ENCODE peak calls at places on chromosomes 6 and 20, in four cellular contexts. R, M, V and J are unnamed samples.

GRCh38 chr6:43213431-43213830 is 15.8 kb downstream of the DNPH1 start:
- DNase-seq in M (no peak), V (no peak), R (no peak), J (no peak)

GRCh38 chr6:110063864-110064263 is 85.8 kb downstream of the GPR6 start:
- DNase-seq in R (no peak), V (no peak), M (no peak), J (no peak)

GRCh38 chr20:49167811-49168507 is 20.2 kb downstream of the STAU1 start:
- DNase-seq in M (no peak), V (no peak), R (no peak), J (no peak)

GRCh38 chr20:881051-881820 is 34.9 kb downstream of the ANGPT4 start:
- DNase-seq in R (no peak), M (no peak), V (peak), J (no peak)

GRCh38 chr6:293185-294174 is 1.2 kb downstream of the DUSP22 start:
- DNase-seq in R (no peak), V (no peak), M (no peak), J (no peak)

GRCh38 chr6:56984374-56984773 is 29.5 kb downstream of the BEND6 start:
- DNase-seq in M (no peak), V (no peak), R (no peak), J (no peak)

GRCh38 chr20:8012724-8013123 is 6.8 kb downstream of the TMX4 start:
- DNase-seq in R (no peak), V (no peak), M (no peak), J (no peak)

GRCh38 chr6:18147160-18147559 is 7.7 kb downstream of the TPMT start:
- DNase-seq in V (no peak), M (no peak), R (no peak), J (no peak)

GRCh38 chr6:35216832-35217811 is 3.4 kb downstream of the SCUBE3 start:
- DNase-seq in M (peak), V (no peak), R (no peak), J (no peak)

GRCh38 chr6:35218021-35218420 is 4.3 kb downstream of the SCUBE3 start:
- DNase-seq in M (no peak), R (no peak), V (no peak), J (no peak)

GRCh38 chr6:35219683-35220326 is 6.0 kb downstream of the SCUBE3 start:
- DNase-seq in M (no peak), V (no peak), R (no peak), J (no peak)

GRCh38 chr6:35216412-35216732 is 2.6 kb downstream of the SCUBE3 start:
- DNase-seq in M (no peak), R (no peak), V (no peak), J (no peak)

DNA sequence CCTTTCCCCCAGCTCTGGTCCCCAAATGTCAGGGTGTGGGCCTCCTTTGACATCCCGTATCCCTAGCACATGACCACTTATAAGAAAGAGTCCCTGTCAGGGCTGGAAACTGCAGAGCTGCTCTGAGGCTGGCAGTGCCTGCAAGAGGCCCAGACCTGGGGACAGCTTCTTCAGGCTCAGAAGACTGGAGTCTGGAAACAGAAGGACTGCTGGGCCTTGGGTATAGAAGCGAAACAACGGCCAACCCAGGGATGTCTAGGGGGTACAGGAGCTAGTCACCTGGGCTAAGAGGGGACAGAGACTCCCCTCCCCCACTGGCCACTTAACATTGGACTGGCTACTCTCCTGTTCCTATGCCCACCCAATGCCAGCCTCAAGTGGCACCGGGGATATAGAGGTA is 4.7 kb downstream of the SCUBE3 start:
- DNase-seq in M (no peak), V (no peak), R (no peak), J (no peak)
- TF ChIP-seq POLR2A in M (no peak), V (no peak), R (no peak), J (no peak)

GRCh38 chr6:29793796-29794195 is 33.8 kb upstream of the HLA-G start:
- DNase-seq in V (no peak), M (no peak), R (no peak), J (no peak)

GRCh38 chr6:29791162-29791561 is 36.5 kb upstream of the HLA-G start:
- DNase-seq in M (no peak), R (no peak), V (no peak), J (no peak)

GRCh38 chr6:29791786-29792122 is 35.9 kb upstream of the HLA-G start:
- DNase-seq in M (no peak), R (no peak), V (no peak), J (no peak)

GRCh38 chr6:29793036-29793356 is 34.6 kb upstream of the HLA-G start:
- DNase-seq in R (no peak), M (no peak), V (no peak), J (no peak)

DNA sequence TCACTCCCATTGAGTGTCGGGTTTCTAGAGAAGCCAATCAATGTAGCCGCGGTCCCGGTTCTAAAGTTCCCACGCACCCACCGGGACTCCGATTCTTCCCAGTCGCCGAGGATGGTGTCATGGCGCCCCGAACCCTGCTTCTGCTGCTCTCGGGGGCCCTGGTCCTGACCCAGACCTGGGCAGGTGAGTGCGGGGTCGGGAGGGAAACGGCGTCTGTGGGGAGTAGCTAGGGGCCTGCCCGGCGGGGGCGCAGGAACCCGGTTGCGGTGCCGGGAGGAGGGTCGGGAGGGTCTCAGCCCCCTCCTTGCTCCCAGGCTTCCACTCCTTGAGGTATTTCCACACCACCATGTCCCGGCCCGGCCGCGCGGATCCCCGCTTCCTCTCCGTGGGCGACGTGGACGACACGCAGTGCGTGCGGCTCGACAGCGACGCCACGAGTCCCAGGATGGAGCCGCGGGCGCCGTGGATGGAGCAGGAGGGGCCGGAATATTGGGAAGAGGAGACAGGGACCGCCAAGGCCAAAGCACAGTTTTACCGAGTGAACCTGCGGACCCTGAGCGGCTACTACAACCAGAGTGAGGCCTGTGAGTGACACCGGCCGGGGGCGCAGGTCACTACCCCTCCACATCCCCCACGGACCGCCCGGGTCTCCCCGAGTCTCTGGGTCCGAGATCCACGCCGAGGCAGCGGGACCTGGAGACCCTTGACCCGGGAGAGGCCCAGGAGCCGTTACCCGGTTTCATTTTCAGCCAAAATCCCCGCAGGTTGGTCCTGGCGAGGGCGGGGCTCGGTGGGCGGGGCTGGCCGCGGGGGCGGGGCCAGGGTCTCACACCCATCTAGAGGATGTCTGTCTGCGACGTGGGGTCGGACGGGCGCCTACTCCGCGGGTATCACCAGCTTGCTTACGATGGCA is 35.2 kb upstream of the HLA-G start:
- DNase-seq in V (no peak), M (peak), R (no peak), J (peak)
- TF ChIP-seq TAF1 in V (no peak), M (no peak), R (no peak), J (no peak)

GRCh38 chr6:33018904-33019303 is 9.5 kb upstream of the HLA-DOA start:
- DNase-seq in M (peak), V (peak), R (no peak), J (no peak)
- TF ChIP-seq POLR2A in M (no peak), V (no peak), R (no peak), J (peak)

DNA sequence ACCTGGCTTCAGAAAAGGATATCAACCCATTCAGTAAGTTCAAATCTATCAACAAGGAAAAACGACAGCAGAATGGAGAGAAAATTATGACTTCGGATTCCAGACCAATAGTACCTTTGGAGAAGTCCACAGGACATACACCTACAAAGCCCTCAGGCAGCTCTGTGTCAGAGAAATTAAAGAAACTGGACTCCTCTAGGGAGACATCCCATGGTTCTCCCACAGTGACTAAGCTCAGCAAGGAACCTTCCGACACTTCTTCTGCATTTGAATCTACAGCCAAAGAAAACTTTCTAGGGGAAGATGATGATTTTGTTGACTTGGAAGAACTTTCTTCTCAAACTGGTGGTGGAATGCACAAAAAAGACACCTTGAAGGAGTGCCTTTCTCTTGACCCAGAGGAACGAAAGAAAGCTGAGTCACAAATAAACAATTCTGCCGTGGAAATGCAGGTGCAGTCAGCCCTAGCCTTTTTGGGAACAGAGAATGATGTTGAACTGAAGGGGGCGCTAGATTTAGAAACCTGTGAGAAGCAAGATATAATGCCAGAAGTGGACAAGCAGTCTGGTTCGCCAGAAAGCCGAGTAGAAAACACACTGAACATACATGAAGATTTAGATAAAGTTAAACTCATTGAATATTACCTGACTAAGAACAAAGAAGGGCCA is 67.4 kb upstream of the HINT3 start:
- DNase-seq in M (peak), V (no peak), R (no peak), J (no peak)
- TF ChIP-seq TAF1 in M (no peak), V (no peak), R (no peak), J (no peak)

DNA sequence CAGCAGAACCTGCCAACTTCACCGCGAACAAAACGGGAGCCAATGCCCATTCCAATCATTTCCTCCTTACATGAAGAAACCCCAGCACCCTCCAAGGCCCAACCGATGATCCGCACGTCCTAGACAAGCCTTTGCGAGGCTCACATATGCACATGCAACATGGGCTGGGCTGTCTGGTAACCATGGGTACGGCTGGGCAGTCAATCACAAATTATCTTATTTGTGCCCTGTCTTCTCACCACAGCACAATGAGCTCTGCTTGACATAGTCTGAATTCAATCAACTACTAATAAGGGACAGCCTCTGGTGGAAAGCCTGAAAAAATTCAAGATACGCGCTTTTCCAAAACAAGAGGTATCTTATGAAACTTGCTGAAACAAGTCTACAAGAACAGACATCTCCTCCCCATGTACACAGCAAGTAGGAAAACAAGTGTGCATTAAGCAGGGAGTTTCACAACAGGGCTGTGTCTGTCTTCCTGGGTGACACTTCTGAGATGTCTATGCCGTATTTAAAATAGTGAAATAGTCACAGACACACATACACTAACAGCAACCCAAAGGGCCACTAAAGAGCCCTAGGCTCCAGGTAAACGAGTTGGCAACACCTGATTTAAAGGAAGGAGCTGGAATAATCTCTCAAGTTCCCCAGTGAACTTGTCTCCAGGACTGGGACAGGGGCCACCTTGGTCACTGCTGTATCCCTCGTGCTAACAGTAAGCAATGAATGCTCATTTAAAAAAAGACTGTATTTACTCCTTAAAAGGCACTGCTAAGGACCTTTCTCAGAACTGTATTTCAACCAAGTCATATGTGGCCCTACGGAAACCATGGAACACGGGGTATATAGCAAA is 1.5 kb downstream of the DIDO1 start:
- DNase-seq in V (no peak), M (no peak), R (no peak), J (no peak)
- TF ChIP-seq POLR2A in V (no peak), M (no peak), R (no peak), J (peak)